ENCODE peak calls at places on chromosomes 11 and 22, in six cellular contexts. L is left ventricle myocardium inferior, W is MM.1S, X is endodermal cell, N is heart right ventricle, S is IMR-90. P is an unnamed sample. For H3K4me1, the result is how much of the 10 kb centered on the place peaks cover.

GRCh38 chr11:110526323-110526722 is 96.6 kb downstream of the FDX1 start:
- DNase-seq in L (no peak), W (peak), X (no peak), N (no peak), S (no peak), P (no peak)

GRCh38 chr11:134554861-134555260 is 142.8 kb upstream of the B3GAT1 start:
- DNase-seq in L (no peak), W (no peak), X (peak), N (no peak), S (no peak), P (peak)

GRCh38 chr11:31725176-31725575 is 85.9 kb downstream of the PAX6 start:
- DNase-seq in L (no peak), W (no peak), X (no peak), N (no peak), S (peak), P (no peak)

GRCh38 chr11:12042215-12042676 is 33.8 kb upstream of the DKK3 start:
- DNase-seq in L (no peak), W (no peak), X (no peak), N (no peak), S (peak), P (no peak)

GRCh38 chr11:116701297-116701801 is 71.4 kb downstream of the BUD13 start:
- DNase-seq in L (no peak), W (no peak), X (peak), N (no peak), S (no peak), P (peak)

GRCh38 chr11:78654071-78654470 is 79.4 kb upstream of the NARS2 start:
- DNase-seq in L (no peak), W (no peak), X (peak), N (no peak), S (no peak), P (peak)

GRCh38 chr11:4086584-4087353 is 7.8 kb upstream of the RRM1 start:
- DNase-seq in L (no peak), W (no peak), X (no peak), N (no peak), S (no peak), P (no peak)

GRCh38 chr11:78181155-78181554 is 7.3 kb downstream of the KCTD21 start:
- DNase-seq in L (no peak), W (no peak), X (no peak), N (no peak), S (peak), P (no peak)

GRCh38 chr11:127074151-127074761 is 73.7 kb upstream of the KIRREL3 start:
- DNase-seq in L (no peak), W (peak), X (peak), N (no peak), S (peak), P (peak)

GRCh38 chr22:45863981-45864751 is 112.8 kb downstream of the WNT7B start:
- DNase-seq in L (peak), W (peak), X (peak), N (peak), S (peak), P (peak)

GRCh38 chr11:47270331-47271271 is 668 bp downstream of the MADD start:
- DNase-seq in L (no peak), W (peak), X (peak), N (no peak), S (peak), P (no peak)

GRCh38 chr11:86621854-86622253 is 50.6 kb downstream of the ME3 start:
- DNase-seq in L (no peak), W (no peak), X (no peak), N (no peak), S (no peak), P (peak)
- H3K4me1 ChIP-seq in L (half or more), W (under half), X (under half), N (half or more), S (under half), P (under half)

DNA sequence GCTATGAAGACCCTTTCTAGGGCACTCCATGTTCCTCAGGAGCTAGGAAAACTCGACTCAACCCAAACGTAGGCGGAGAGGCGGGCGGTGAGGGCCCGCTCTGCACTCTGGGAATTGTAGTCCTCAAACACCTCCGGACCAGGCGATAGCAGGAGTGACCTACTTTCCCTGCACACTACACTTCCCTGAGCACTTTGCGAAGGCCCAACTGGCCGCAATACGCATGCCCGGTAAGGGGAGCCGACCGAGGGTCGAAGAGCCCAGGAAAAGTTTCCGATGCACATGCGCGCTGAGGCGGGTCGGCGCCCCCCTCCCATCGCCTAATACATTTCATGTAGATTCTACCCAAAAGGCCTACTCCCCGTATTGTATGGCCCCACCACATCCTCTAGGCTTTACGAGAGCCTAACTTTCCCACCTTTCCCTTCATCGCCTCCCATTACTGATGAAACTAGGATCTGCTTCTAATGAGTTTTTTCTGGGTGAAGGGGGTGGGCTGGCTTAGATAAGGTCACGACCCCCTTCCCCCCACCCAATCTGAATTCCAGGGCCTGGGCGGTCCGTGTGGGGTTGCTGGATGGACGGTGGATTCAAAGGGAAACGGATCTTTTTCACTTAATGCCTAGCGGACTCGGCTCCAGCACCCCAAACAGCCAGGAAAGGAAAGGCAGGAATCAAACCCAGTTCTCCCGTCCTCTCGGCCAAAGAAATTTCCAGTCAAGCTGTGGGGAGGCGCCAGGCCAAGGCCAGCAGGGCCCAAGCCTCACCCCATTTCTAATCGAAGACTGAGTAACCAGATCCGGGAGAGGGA is 2.0 kb downstream of the TOB2 start:
- DNase-seq in L (peak), W (peak), X (peak), N (peak), S (peak), P (peak)
- H3K4me3 ChIP-seq in L (peak), W (peak), X (peak), N (peak), S (peak), P (peak)

DNA sequence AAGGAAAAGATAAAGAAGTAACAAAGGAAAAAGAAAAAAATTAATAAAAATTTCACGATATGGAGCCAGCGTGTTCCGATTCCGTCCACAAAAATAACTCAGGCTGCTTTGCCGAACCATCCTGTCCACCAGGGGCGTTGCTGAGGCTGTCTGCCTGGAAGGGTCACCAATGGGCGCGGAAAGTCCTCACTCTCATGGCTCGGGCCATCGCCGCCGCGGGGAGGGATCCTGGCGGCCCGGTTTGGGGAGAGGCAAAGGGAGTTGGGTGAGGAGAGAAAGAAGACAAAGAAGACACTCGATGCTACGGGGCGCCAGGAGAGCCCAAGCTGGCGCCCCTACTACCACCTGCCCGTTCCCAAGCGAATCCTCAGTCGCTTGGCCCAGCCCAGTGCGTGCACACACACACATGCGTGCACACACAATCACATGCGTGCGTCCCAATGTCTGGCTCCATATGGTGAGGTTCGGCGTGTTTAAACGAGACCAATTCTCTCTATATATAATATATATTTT is 5.6 kb upstream of the PYGM start:
- DNase-seq in L (no peak), W (no peak), X (peak), N (no peak), S (no peak), P (peak)
- TF ChIP-seq CTCF in L (peak), W (no peak), X (peak), N (no peak), S (no peak), P (no peak)

DNA sequence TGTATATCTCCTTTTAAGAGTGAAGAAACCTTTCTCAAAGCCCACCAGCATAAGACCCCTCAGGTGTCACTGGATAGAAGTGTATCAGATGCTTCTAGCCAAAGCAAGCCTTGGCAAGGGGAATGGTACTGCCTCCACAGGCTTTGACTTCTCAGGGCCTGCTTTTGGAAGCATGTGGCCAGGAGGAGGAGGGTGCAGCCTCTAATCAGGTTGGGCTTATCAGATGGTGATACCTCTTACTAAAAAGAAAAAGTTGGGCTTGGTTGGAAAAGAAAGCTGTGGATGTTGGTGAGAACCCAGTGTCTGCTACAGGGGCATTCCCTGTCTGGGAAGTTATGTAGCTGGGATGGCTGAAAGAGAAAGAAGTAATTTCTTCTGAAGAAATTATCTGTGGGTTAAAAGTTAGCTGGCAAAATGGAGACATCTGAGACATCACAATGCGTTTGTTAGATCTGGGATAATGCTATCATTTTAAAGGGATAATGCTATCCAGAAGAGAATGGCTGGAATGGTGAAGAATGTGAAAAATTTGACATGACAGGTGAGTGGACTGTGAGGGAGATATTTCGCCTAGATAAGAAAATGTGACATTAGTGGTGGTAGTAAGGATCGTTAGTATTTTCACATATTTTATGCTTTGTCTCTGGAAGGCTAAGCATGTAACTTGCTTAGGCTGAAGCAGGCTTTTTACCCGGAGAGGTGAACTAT is 7.2 kb downstream of the APLP2 start:
- DNase-seq in L (no peak), W (no peak), X (peak), N (no peak), S (no peak), P (peak)
- H3K4me1 ChIP-seq in L (under half), W (under half), X (under half), N (under half), S (under half), P (half or more)

DNA sequence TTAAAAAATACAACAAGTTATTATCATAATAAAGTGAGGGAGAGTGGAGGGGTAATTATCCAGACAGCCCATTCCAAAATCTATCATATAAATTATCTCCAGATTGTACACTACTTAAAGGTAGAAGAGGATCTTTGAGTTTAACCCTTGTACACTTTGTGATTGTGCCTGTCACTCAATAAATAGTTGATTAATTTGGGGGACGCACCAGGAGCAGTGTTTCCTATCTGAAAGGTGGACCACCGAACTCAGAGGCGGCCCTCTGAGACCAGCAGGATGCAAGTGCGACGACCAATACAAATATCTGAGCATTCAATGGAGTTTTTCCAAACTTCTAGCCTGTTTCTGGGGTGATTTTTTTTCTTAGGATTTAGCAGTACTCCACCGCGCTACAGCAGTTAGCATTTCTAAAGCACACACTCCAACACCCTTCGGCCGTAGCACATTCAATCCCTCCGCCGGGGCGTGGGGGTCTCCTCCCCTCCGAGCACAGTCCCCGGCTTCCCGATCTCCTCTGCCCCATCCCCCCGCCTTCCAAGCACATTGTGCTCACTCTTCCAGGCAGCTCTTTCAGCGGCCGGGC is 1.0 kb upstream of the CECR2 start:
- DNase-seq in L (no peak), W (no peak), X (no peak), N (no peak), S (no peak), P (no peak)
- H3K4me3 ChIP-seq in L (peak), W (peak), X (peak), N (peak), S (no peak), P (peak)

DNA sequence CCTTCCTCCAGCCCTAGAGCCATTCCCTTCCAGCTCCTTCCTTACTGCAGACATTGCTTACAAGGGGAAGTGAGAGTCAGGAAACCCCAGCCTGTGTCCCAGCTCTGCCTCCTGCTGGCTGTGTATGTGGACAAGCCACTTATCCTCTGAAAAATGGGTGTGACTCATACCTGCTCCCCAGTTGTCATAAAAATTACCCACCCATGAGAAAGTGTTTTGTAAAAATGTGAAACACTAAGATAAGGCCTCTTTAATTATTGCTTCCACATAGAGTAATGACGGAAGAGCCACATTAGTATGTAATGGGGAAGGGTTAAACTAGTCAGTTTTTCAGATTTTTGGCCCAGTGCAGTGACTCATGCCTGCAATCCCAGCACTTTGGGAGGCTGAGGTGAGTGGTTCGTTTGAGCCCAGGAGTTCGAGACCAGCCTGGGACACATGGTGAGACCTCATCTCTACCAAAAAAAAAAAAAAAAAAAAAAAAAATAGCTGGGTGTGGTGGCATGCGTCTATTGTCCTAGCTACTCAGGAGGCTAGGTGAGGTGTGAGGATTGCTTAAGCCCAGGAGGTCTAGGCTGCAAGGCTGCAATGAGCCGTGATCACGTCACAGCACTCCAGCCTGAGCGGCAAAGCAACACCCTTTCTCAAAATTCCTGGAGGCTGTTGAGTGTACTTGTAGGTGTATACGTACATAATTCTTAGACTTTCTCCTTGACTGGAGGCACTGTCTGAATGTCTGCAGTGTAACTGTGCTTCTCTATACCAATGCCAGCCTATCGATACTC is 84.9 kb downstream of the CTTN start:
- DNase-seq in L (peak), W (no peak), X (peak), N (peak), S (peak), P (no peak)
- TF ChIP-seq CTCF in L (peak), W (peak), X (peak), N (peak), S (peak), P (peak)

DNA sequence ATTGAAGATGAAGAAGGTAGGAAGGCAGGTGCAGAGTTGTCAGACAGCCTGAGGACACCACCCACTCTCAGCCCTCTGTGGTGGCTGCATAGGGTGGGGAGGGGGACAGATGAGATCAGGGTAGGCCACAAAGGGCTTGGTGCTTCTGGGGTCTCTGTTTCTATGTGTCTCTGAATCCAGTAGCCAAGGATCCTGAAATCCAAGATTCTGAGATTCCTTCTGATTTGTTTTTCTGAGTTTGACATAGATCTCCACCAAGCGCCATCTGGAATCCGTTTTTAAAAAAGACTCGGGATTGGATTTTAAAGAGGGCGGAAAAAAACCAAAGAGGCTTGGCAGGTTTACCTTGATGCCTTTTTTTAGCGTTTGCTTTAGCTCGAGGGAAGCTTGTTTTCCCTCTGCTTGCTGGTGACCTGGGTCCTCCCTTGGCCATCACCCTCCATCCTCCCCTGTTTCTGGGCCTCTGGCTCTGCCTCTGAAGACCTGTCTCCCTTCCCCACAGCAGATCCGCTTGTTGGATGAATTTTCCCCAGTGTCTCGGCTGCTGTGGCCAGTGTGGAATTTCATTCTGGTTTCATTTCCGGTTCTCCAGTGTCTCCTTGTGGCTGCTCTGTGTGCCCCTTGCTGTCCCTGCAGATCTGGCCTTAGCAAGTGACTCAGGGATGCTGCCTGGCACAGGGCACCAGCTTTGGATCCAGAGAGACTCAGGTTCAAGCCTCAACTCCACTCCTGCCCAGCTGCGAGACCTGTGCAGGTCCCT is 15.0 kb downstream of the SYNGR1 start:
- DNase-seq in L (no peak), W (no peak), X (no peak), N (no peak), S (no peak), P (no peak)
- H3K4me1 ChIP-seq in L (under half), W (under half), X (under half), N (under half), S (under half), P (under half)

DNA sequence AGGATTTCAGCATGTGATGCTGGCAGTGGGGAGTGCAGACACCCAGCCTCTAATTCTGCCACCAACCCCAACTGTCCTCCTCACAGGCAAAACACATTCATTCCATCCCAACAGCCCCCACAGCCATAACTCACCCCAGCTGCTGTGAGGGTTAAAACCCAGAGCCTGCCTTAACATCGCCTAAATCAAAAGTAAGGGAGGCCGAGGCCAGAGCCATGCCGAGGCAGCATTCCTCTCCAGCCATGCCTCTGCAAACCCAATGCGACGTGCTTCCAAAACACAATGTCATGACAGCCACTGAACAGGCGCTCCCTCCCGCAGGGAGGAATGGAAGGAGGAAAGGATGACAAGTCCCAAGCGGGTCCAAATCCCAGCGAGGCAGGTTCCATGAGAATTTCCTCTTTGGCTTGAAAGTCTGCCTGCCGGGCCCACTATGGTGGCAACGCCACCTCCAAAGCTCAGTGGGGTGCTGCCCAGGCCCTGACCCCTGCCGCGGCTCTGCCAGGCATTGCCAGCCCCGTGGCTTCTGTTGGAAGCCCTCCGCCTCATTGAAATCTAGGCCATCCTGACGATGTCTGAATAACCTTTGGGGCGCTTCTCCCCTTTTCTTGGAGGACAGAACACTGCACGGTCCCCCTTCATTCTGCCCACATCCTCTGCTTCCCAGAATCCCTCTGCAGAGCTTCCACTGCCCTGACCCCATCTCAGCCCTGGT is 472.3 kb downstream of the BRD1 start:
- DNase-seq in L (no peak), W (no peak), X (no peak), N (no peak), S (no peak), P (no peak)
- H3K4me3 ChIP-seq in L (no peak), W (no peak), X (no peak), N (no peak), S (no peak), P (no peak)

DNA sequence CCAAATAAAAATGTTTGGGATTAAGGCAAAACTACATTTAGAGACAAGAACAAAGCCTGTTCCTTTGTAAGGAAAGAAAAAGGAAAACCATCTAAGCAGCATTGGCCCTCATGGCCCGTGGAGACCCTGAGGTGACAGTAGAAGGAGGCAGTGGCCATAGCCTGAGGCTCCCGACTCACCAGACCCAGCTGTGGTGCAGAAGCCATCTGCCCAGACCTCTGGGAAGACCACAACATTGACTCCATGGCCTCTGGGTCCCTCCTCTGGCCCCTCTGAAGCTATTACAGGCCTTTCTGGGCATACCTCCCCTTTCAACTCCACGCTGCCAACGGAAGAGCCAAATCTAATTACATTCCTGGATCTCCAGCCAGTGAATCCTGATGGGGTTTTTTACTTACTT is 6.4 kb downstream of the PRAME start:
- DNase-seq in L (no peak), W (no peak), X (peak), N (no peak), S (no peak), P (no peak)
- TF ChIP-seq CTCF in L (no peak), W (no peak), X (peak), N (no peak), S (no peak), P (peak)

P was measured in Caco-2.